ENCODE peak calls at places on chromosome 9, in six cellular contexts. Q, V, H, A, I and E are unnamed samples.

GRCh38 chr9:134455951-134456739 is 129.9 kb downstream of the RXRA start:
- DNase-seq in Q (peak; percentile 98), V (peak; percentile 89), H (peak; percentile 64), A (peak; percentile 98), I (peak; percentile 75), E (peak; percentile 76)

GRCh38 chr9:114202849-114203248 is 47.5 kb downstream of the COL27A1 start:
- DNase-seq in Q (no peak), V (no peak), H (no peak), A (no peak), I (peak; percentile 37), E (no peak)

GRCh38 chr9:136482046-136482792 is 621 bp downstream of the SEC16A start:
- DNase-seq in Q (no peak), V (no peak), H (peak; percentile 9), A (peak; percentile 38), I (peak; percentile 68), E (peak; percentile 47)

GRCh38 chr9:111821006-111821528 is 26.3 kb upstream of the SHOC1 start:
- DNase-seq in Q (no peak), V (no peak), H (no peak), A (no peak), I (no peak), E (no peak)

GRCh38 chr9:109652112-109652511 is 127.9 kb upstream of the PALM2AKAP2 start:
- DNase-seq in Q (no peak), V (no peak), H (peak; percentile 80), A (peak; percentile 50), I (no peak), E (no peak)

GRCh38 chr9:110880123-110880522 is 158.1 kb downstream of the LPAR1 start:
- DNase-seq in Q (peak; percentile 72), V (no peak), H (no peak), A (peak; percentile 75), I (no peak), E (no peak)

GRCh38 chr9:133619791-133620190 is 10.6 kb upstream of the FAM163B start:
- DNase-seq in Q (no peak), V (no peak), H (no peak), A (no peak), I (no peak), E (no peak)

GRCh38 chr9:5441043-5441442 is 3.3 kb upstream of the PLGRKT start:
- DNase-seq in Q (no peak), V (no peak), H (peak; percentile 52), A (peak; percentile 55), I (no peak), E (no peak)

GRCh38 chr9:117074337-117074662 is 340.6 kb downstream of the ASTN2 start:
- DNase-seq in Q (no peak), V (no peak), H (no peak), A (no peak), I (no peak), E (no peak)

GRCh38 chr9:117073071-117073470 is 341.8 kb downstream of the ASTN2 start:
- DNase-seq in Q (no peak), V (no peak), H (no peak), A (no peak), I (no peak), E (no peak)

GRCh38 chr9:117075636-117076035 is 339.2 kb downstream of the ASTN2 start:
- DNase-seq in Q (no peak), V (no peak), H (no peak), A (no peak), I (no peak), E (no peak)

GRCh38 chr9:117074782-117075510 is 339.9 kb downstream of the ASTN2 start:
- DNase-seq in Q (no peak), V (no peak), H (no peak), A (no peak), I (no peak), E (no peak)

GRCh38 chr9:117073539-117074336 is 341.1 kb downstream of the ASTN2 start:
- DNase-seq in Q (no peak), V (no peak), H (peak; percentile 23), A (no peak), I (peak; percentile 28), E (no peak)
- TF ChIP-seq CTCF in Q (peak; percentile 54), V (peak; percentile 43), H (peak; percentile 42), A (peak; percentile 38), I (peak; percentile 64), E (no peak)

DNA sequence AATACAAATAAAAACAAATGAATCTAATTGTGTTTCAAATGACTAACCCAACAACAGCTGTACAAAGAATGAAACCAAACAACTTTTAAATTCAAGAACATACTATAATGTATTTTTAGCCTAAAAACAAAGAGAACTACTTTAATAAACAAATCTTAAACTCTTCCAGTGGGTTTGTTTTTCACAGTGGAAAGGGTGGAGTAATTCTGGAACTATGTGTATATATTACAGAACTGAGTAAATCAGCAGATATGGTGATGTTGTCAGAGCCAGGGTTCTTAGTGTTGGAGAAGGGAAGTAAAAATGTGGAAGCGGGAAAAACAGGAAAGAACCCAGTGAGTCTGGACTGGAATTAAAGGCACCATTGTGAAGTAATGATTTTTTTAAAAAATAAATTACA is 144.9 kb downstream of the CDK5RAP2 start:
- DNase-seq in Q (no peak), V (no peak), H (no peak), A (peak; percentile 23), I (no peak), E (no peak)
- H3K4me3 ChIP-seq in Q (no peak overlapping the region), V (no peak overlapping the region), H (no peak overlapping the region), A (no peak overlapping the region), I (no peak overlapping the region), E (no peak overlapping the region)

GRCh38 chr9:94168203-94169000 is 84.1 kb downstream of the PTPDC1 start:
- DNase-seq in Q (no peak), V (no peak), H (no peak), A (no peak), I (no peak), E (no peak)

GRCh38 chr9:94167376-94167775 is 83.1 kb downstream of the PTPDC1 start:
- DNase-seq in Q (no peak), V (no peak), H (no peak), A (no peak), I (no peak), E (no peak)

GRCh38 chr9:94166237-94167054 is 82.2 kb downstream of the PTPDC1 start:
- DNase-seq in Q (peak; percentile 91), V (peak; percentile 99), H (peak; percentile 97), A (peak; percentile 100), I (peak; percentile 99), E (peak; percentile 98)

GRCh38 chr9:94165592-94166236 is 81.5 kb downstream of the PTPDC1 start:
- DNase-seq in Q (peak; percentile 96), V (peak; percentile 99), H (peak; percentile 95), A (peak; percentile 99), I (peak; percentile 99), E (peak; percentile 97)

DNA sequence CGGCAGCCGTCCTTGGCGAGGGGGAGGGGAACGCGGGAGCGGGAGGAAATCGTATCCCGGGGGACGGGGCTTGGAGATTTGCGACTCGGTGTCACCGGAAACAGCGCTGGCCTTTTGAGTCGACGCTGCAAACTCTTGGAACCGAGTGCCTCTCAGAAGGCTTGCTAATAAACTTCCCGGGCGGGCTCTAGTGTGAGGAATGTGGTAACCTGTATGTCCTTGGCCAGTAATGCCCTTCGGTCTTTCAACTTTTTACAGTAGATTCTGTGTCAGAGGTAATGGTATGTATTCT is 82.7 kb downstream of the PTPDC1 start:
- DNase-seq in Q (no peak), V (no peak), H (no peak), A (no peak), I (no peak), E (no peak)
- TF ChIP-seq CTCF in Q (peak; percentile 21), V (no peak), H (no peak), A (no peak), I (no peak), E (no peak)

GRCh38 chr9:129150672-129151211 is 27.3 kb downstream of the IER5L start:
- DNase-seq in Q (no peak), V (no peak), H (no peak), A (no peak), I (no peak), E (no peak)

GRCh38 chr9:129149442-129149841 is 28.6 kb downstream of the IER5L start:
- DNase-seq in Q (no peak), V (no peak), H (no peak), A (no peak), I (no peak), E (no peak)

GRCh38 chr9:129150122-129150521 is 27.9 kb downstream of the IER5L start:
- DNase-seq in Q (no peak), V (no peak), H (no peak), A (no peak), I (no peak), E (no peak)

GRCh38 chr9:129146441-129146933 is 31.6 kb downstream of the IER5L start:
- DNase-seq in Q (no peak), V (no peak), H (no peak), A (no peak), I (no peak), E (no peak)

DNA sequence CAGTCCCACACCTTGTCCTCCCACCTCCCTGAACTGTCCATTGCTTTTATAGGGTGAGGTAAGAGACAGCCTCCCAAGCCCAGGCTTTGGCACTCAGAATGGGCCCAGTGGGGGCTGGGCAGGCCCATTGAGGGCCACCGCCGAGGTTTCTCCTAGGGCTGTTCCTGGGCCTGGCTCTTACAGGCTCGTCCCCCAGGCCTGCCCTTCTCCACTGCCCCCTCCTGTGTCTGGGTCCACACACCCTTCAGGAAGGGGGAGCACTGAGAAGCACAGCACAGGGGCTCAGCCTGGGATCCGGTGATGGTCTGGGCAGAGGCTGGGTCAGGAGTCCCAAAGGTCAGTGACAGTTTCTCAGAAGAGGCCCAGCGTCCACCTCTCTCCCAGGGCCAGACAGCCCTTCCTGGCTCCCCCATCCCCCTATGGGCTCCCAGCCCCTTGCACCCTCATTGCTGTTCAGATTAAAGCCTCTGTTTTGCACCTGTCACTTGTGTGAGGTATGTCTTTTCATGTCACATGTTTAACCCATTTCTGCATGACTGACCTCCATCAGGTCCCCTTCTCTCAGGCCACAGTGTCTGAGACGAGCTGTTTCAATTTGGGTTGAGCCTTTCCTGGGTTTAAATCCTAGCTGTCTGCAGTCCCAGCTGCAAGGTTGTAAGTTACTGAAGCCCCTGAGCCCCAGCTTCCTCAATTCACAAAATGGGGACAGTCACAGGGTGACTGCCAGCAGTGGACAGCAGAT is 29.4 kb downstream of the IER5L start:
- DNase-seq in Q (no peak), V (no peak), H (no peak), A (no peak), I (no peak), E (no peak)
- H3K4me3 ChIP-seq in Q (no peak overlapping the region), V (no peak overlapping the region), H (no peak overlapping the region), A (no peak overlapping the region), I (no peak overlapping the region), E (no peak overlapping the region)